ENCODE peak calls at places on chromosomes 1 and 21, in four cellular contexts. T is uterus, N is mammary epithelial cell, H is fibroblast of lung. E is an unnamed sample.

GRCh38 chr1:16612332-16613172 is 812 bp downstream of the NBPF1 start:
- DNase-seq in T (peak; percentile 77), N (peak; percentile 96), H (peak; percentile 89), E (peak; percentile 78)

GRCh38 chr1:94479682-94480081 is 61.5 kb downstream of the ABCD3 start:
- DNase-seq in T (no peak), N (no peak), H (no peak), E (no peak)

GRCh38 chr1:197374428-197374827 is 106.4 kb downstream of the CRB1 start:
- DNase-seq in T (no peak), N (no peak), H (no peak), E (no peak)

GRCh38 chr1:56586502-56586901 is 7.1 kb upstream of the PLPP3 start:
- DNase-seq in T (no peak), N (no peak), H (no peak), E (no peak)

GRCh38 chr1:29236993-29237905 is 927 bp downstream of the PTPRU start:
- DNase-seq in T (peak; percentile 60), N (peak; percentile 67), H (peak; percentile 41), E (no peak)

GRCh38 chr1:84603941-84604830 is 29.9 kb upstream of the CTBS start:
- DNase-seq in T (peak; percentile 53), N (peak; percentile 96), H (peak; percentile 60), E (no peak)

GRCh38 chr1:85027242-85027983 is 20.9 kb downstream of the MCOLN3 start:
- DNase-seq in T (no peak), N (no peak), H (peak; percentile 24), E (no peak)

GRCh38 chr1:184684285-184685077 is 70.2 kb downstream of the EDEM3 start:
- DNase-seq in T (no peak), N (no peak), H (peak; percentile 44), E (peak; percentile 69)

GRCh38 chr1:176942346-176942745 is 222.2 kb downstream of the ASTN1 start:
- DNase-seq in T (no peak), N (no peak), H (no peak), E (no peak)

GRCh38 chr1:20834780-20835179 is 47.7 kb upstream of the HP1BP3 start:
- DNase-seq in T (no peak), N (no peak), H (peak; percentile 38), E (no peak)

GRCh38 chr21:25862596-25862995 is 127.8 kb downstream of the GABPA start:
- DNase-seq in T (no peak), N (peak; percentile 19), H (peak; percentile 68), E (no peak)

GRCh38 chr1:41286486-41286885 is 44.4 kb upstream of the SCMH1 start:
- DNase-seq in T (no peak), N (no peak), H (no peak), E (no peak)

GRCh38 chr1:212037900-212038299 is 2.4 kb downstream of the DTL start:
- DNase-seq in T (no peak), N (peak; percentile 41), H (no peak), E (no peak)

GRCh38 chr1:171218661-171219060 is 29.6 kb upstream of the FMO1 start:
- DNase-seq in T (no peak), N (no peak), H (no peak), E (no peak)

GRCh38 chr1:116111196-116112021 is at the start of gene MAB21L3:
- DNase-seq in T (no peak), N (no peak), H (no peak), E (no peak)

GRCh38 chr1:217275617-217276398 is 355.1 kb downstream of the GPATCH2 start:
- DNase-seq in T (no peak), N (peak; percentile 77), H (peak; percentile 88), E (no peak)

GRCh38 chr1:97433520-97434175 is 487.2 kb downstream of the DPYD start:
- DNase-seq in T (no peak), N (peak; percentile 40), H (peak; percentile 95), E (no peak)

GRCh38 chr1:163168053-163168452 is 34.7 kb downstream of the RGS5 start:
- DNase-seq in T (no peak), N (peak; percentile 87), H (peak; percentile 97), E (no peak)

GRCh38 chr1:115474166-115474565 is 136.1 kb upstream of the NGF start:
- DNase-seq in T (no peak), N (peak; percentile 76), H (no peak), E (no peak)

GRCh38 chr1:54996359-54996868 is 2.3 kb upstream of the BSND start:
- DNase-seq in T (peak; percentile 28), N (peak; percentile 47), H (peak; percentile 56), E (peak; percentile 35)

GRCh38 chr1:92315766-92316413 is 17.0 kb downstream of the RPAP2 start:
- DNase-seq in T (no peak), N (no peak), H (no peak), E (no peak)

GRCh38 chr1:101363891-101364318 is 127.1 kb downstream of the S1PR1 start:
- DNase-seq in T (no peak), N (no peak), H (no peak), E (no peak)

GRCh38 chr1:19656134-19656779 is 8.4 kb upstream of the HTR6 start:
- DNase-seq in T (no peak), N (no peak), H (no peak), E (no peak)

GRCh38 chr1:197595244-197595904 is 179.9 kb downstream of the DENND1B start:
- DNase-seq in T (no peak), N (no peak), H (no peak), E (no peak)

GRCh38 chr1:13570924-13571323 is 12.7 kb upstream of the PDPN start:
- DNase-seq in T (no peak), N (no peak), H (no peak), E (no peak)
- TF ChIP-seq CTCF in T (no peak), N (peak; percentile 7), H (no peak), E (peak; percentile 51)

DNA sequence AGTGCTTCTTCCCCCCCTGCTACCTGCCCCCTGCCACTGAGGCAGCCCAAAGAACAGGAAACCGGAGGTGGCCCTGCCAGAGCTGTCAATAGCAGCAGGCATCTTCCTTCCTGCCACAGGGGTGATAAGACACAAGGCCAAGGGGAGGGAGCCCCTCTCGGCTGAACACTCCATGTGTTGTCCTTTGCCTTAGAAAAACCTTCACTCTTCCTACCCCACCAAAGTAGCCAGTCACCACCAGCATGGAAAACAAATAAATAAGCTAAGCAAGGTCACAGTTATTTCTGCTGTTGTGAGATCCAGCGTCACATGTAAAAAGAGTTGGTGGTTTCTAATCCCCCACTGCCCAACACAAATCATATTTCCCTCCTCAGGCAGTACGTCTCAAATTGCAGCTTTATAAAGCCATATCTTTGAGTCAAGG is 104.8 kb upstream of the DPT start:
- DNase-seq in T (no peak), N (no peak), H (no peak), E (no peak)
- H3K27ac ChIP-seq in T (no peak overlapping the region), N (no peak overlapping the region), H (no peak overlapping the region), E (no peak overlapping the region)

GRCh38 chr1:53081384-53082066 is 19.5 kb downstream of the PODN start:
- DNase-seq in T (no peak), N (no peak), H (no peak), E (no peak)
- H3K27me3 ChIP-seq in T (no peaks in the 10 kb centered on the region), N (no peaks in the 10 kb centered on the region), H (no peaks in the 10 kb centered on the region), E (no peaks in the 10 kb centered on the region)

GRCh38 chr21:43269461-43269860 is 100.7 kb downstream of the CRYAA start:
- DNase-seq in T (no peak), N (no peak), H (no peak), E (no peak)
- TF ChIP-seq CTCF in T (no peak), N (no peak), H (no peak), E (no peak)

DNA sequence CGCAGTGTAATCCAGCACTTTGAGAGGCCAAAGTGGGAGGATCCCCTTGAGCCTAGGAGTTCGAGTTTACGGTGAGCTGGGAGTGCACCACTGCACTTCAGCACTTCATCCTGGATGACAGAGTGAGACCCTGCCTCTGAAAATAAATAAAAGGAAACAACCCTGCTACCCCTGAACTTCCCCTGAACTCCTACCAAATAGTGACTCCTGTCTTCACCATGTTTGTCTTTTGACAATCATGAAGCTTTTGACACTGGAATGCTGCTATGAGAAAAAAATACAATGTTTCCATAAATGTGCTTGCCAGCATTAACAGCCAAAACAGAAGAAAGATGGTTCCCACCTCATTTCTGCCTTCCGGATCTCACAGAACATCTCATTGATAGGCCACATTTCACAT is 10.4 kb downstream of the ZBTB8A start:
- DNase-seq in T (no peak), N (no peak), H (no peak), E (no peak)
- H3K27ac ChIP-seq in T (no peak overlapping the region), N (no peak overlapping the region), H (no peak overlapping the region), E (no peak overlapping the region)

GRCh38 chr1:46447499-46448108 is 42.0 kb upstream of the DMBX1 start:
- DNase-seq in T (no peak), N (no peak), H (no peak), E (no peak)

GRCh38 chr1:46450160-46450517 is 39.5 kb upstream of the DMBX1 start:
- DNase-seq in T (no peak), N (no peak), H (no peak), E (no peak)

GRCh38 chr1:46446646-46447498 is 42.8 kb upstream of the DMBX1 start:
- DNase-seq in T (peak; percentile 65), N (peak; percentile 52), H (peak; percentile 65), E (peak; percentile 79)

GRCh38 chr1:46449223-46450159 is 40.1 kb upstream of the DMBX1 start:
- DNase-seq in T (no peak), N (no peak), H (no peak), E (no peak)

DNA sequence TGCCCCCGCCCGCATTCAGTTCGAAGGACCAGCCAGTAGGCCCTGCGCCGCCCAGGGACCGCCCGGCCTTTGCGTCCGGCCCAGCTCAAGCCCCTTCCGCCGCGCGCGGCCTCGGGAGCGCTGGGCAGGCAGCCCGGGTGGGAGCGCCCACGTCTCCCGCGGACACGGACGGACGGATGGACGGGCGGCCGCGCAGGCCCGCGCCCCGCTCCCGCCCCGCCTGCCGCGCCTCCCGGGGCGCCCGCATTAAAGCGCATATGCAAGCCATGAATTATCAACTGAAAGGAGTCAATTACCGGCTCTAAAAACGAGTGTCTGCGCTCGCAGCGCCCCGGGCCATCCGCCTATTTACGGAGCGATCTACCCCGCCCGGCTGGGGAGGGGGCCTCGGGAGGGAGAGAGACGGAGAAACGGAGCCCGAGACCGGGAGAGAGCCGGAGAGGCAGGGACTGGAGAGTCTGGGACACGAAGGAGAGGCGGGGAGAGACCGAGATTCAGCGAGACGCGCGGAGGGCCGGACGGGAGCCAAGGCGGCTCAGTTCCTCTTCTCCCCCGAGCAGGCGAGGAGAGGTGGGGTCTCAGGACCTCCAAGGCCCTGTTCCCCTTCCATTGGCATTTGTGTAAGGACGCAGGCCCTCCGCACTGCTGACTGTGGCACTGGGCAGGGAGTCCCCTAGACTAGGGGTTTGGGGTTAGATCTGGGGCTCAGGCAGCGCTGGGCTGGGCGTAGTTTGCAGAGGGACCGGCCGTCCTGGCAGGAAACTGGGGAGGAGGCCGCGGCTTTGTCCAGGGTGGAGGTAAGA is 41.3 kb upstream of the DMBX1 start:
- DNase-seq in T (no peak), N (no peak), H (no peak), E (no peak)
- H3K27me3 ChIP-seq in T (no peaks in the 10 kb centered on the region), N (peaks cover 15% of the 10 kb centered on the region), H (peaks cover 35% of the 10 kb centered on the region), E (no peaks in the 10 kb centered on the region)

GRCh38 chr1:24909388-24909898 is 20.6 kb downstream of the RUNX3 start:
- DNase-seq in T (peak; percentile 28), N (no peak), H (peak; percentile 59), E (no peak)
- TF ChIP-seq CTCF in T (no peak), N (no peak), H (peak; percentile 47), E (peak; percentile 32)

GRCh38 chr1:9651565-9652378 is at the start of gene PIK3CD:
- DNase-seq in T (no peak), N (peak; percentile 25), H (peak; percentile 19), E (no peak)
- H3K27ac ChIP-seq in T (no peak within 1 kb of the TSS), N (no peak within 1 kb of the TSS), H (no peak within 1 kb of the TSS), E (no peak within 1 kb of the TSS)

E was measured in dorsolateral prefrontal cortex.